ENCODE peak calls at places on chromosomes 2 and 18, in eight cellular contexts. E, J, X, W, C, G, U and S are unnamed samples.

GRCh38 chr2:183541766-183542165 is 417.5 kb downstream of the NUP35 start:
- DNase-seq in E (no peak), J (peak), X (no peak), W (peak), C (no peak), G (no peak), U (no peak), S (peak)

GRCh38 chr2:18161681-18162080 is 283.2 kb downstream of the KCNS3 start:
- DNase-seq in E (no peak), J (no peak), X (no peak), W (no peak), C (no peak), G (no peak), U (no peak), S (no peak)

GRCh38 chr2:195710407-195710806 is 53.4 kb downstream of the SLC39A10 start:
- DNase-seq in E (no peak), J (peak), X (no peak), W (no peak), C (peak), G (no peak), U (peak), S (peak)

GRCh38 chr2:60551241-60552095 is 2.0 kb downstream of the BCL11A start:
- DNase-seq in E (no peak), J (peak), X (peak), W (peak), C (no peak), G (peak), U (peak), S (no peak)

GRCh38 chr2:207746131-207746530 is 23.6 kb downstream of the FZD5 start:
- DNase-seq in E (no peak), J (peak), X (peak), W (peak), C (peak), G (peak), U (peak), S (peak)

GRCh38 chr2:25339791-25340339 is 1.9 kb downstream of the DNMT3A start:
- DNase-seq in E (peak), J (no peak), X (no peak), W (no peak), C (no peak), G (no peak), U (no peak), S (no peak)

GRCh38 chr2:238821391-238821790 is 26.5 kb upstream of the TWIST2 start:
- DNase-seq in E (no peak), J (peak), X (no peak), W (no peak), C (peak), G (no peak), U (peak), S (peak)

GRCh38 chr2:101406867-101407266 is 19.6 kb upstream of the CREG2 start:
- DNase-seq in E (no peak), J (peak), X (no peak), W (peak), C (peak), G (no peak), U (peak), S (peak)

GRCh38 chr2:29810956-29811355 is 110.4 kb downstream of the ALK start:
- DNase-seq in E (no peak), J (no peak), X (no peak), W (peak), C (no peak), G (no peak), U (no peak), S (no peak)

GRCh38 chr2:42044939-42045338 is 2.9 kb upstream of the PKDCC start:
- DNase-seq in E (no peak), J (no peak), X (no peak), W (no peak), C (no peak), G (no peak), U (no peak), S (no peak)

GRCh38 chr2:165499131-165499530 is 29.6 kb downstream of the CSRNP3 start:
- DNase-seq in E (no peak), J (no peak), X (no peak), W (no peak), C (no peak), G (no peak), U (no peak), S (no peak)

GRCh38 chr2:69902213-69902922 is 8.6 kb downstream of the SNRNP27 start:
- DNase-seq in E (no peak), J (no peak), X (peak), W (no peak), C (no peak), G (peak), U (no peak), S (no peak)

GRCh38 chr2:233816771-233817170 is 37.6 kb downstream of the HJURP start:
- DNase-seq in E (no peak), J (no peak), X (no peak), W (no peak), C (no peak), G (peak), U (peak), S (no peak)

GRCh38 chr18:44884446-44884845 is 203.8 kb downstream of the SETBP1 start:
- DNase-seq in E (no peak), J (peak), X (no peak), W (peak), C (no peak), G (no peak), U (no peak), S (peak)

GRCh38 chr2:127061377-127062273 is 45.3 kb downstream of the BIN1 start:
- DNase-seq in E (no peak), J (no peak), X (no peak), W (no peak), C (no peak), G (no peak), U (peak), S (no peak)

GRCh38 chr2:222993920-222994650 is 57.9 kb upstream of the KCNE4 start:
- DNase-seq in E (peak), J (peak), X (no peak), W (no peak), C (peak), G (peak), U (peak), S (peak)

GRCh38 chr2:101002562-101003277 is 631 bp downstream of the RPL31 start:
- DNase-seq in E (no peak), J (peak), X (peak), W (peak), C (no peak), G (no peak), U (peak), S (no peak)

GRCh38 chr2:136384541-136385303 is 266.8 kb upstream of the CXCR4 start:
- DNase-seq in E (no peak), J (peak), X (peak), W (peak), C (no peak), G (no peak), U (peak), S (no peak)

GRCh38 chr2:75153221-75153620 is 46.1 kb downstream of the TACR1 start:
- DNase-seq in E (no peak), J (no peak), X (no peak), W (no peak), C (no peak), G (no peak), U (no peak), S (no peak)

GRCh38 chr18:63832470-63832869 is 55.0 kb upstream of the SERPINB2 start:
- DNase-seq in E (no peak), J (peak), X (no peak), W (peak), C (peak), G (no peak), U (no peak), S (no peak)

GRCh38 chr2:217054791-217055190 is 194.9 kb upstream of the TNP1 start:
- DNase-seq in E (no peak), J (no peak), X (no peak), W (no peak), C (no peak), G (no peak), U (peak), S (no peak)

GRCh38 chr2:12251121-12251520 is 465.6 kb upstream of the TRIB2 start:
- DNase-seq in E (no peak), J (peak), X (no peak), W (no peak), C (no peak), G (no peak), U (no peak), S (peak)
- H3K4me3 ChIP-seq in E (no peak), J (no peak), X (no peak), W (no peak), C (no peak), G (no peak), U (no peak), S (no peak)

GRCh38 chr2:118046628-118047210 is 32.8 kb upstream of the CCDC93 start:
- DNase-seq in E (no peak), J (peak), X (peak), W (peak), C (no peak), G (no peak), U (peak), S (no peak)
- H3K4me3 ChIP-seq in E (no peak), J (no peak), X (no peak), W (no peak), C (no peak), G (no peak), U (no peak), S (no peak)

GRCh38 chr2:58289029-58289428 is 47.9 kb upstream of the FANCL start:
- DNase-seq in E (no peak), J (peak), X (no peak), W (peak), C (no peak), G (no peak), U (no peak), S (no peak)

GRCh38 chr2:58291726-58292430 is 50.8 kb upstream of the FANCL start:
- DNase-seq in E (no peak), J (no peak), X (no peak), W (no peak), C (no peak), G (no peak), U (no peak), S (no peak)

GRCh38 chr2:58293056-58293455 is 51.9 kb upstream of the FANCL start:
- DNase-seq in E (no peak), J (no peak), X (no peak), W (no peak), C (no peak), G (no peak), U (no peak), S (no peak)
- H3K4me3 ChIP-seq in E (no peak), J (no peak), X (no peak), W (no peak), C (no peak), G (no peak), U (no peak), S (no peak)

GRCh38 chr2:14952383-14952782 is 319.9 kb downstream of the LRATD1 start:
- DNase-seq in E (no peak), J (no peak), X (no peak), W (no peak), C (no peak), G (no peak), U (no peak), S (no peak)
- H3K4me3 ChIP-seq in E (no peak), J (no peak), X (no peak), W (no peak), C (no peak), G (no peak), U (no peak), S (no peak)

GRCh38 chr2:111952871-111953497 is 54.6 kb downstream of the MERTK start:
- DNase-seq in E (no peak), J (no peak), X (no peak), W (no peak), C (no peak), G (no peak), U (no peak), S (no peak)
- H3K4me3 ChIP-seq in E (no peak), J (no peak), X (no peak), W (no peak), C (no peak), G (no peak), U (no peak), S (no peak)

DNA sequence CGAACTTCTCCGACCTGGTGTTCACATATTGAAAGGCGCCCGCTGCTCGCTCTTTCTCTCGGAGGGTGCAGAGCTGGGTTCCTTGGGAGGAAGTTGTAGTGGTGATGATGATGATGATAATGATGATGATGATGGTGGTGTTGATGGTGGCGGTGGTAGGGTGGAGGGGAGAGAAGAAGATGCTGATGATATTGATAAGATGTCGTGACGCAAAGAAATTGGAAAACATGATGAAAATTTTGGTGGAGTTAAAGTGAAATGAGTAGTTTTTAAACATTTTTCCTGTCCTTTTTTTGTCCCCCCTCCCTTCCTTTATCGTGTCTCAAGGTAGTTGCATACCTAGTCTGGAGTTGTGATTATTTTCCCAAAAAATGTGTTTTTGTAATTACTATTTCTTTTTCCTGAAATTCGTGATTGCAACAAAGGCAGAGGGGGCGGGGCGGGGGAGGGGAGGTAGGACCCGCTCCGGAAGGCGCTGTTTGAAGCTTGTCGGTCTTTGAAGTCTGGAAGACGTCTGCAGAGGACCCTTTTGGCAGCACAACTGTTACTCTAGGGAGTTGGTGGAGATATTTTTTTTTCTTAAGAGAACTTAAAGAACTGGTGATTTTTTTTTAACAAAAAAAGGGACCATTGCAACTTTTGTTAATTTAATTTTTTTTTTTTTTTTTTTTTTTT is 2.0 kb downstream of the SOX11 start:
- DNase-seq in E (no peak), J (no peak), X (peak), W (no peak), C (no peak), G (no peak), U (peak), S (no peak)
- H3K4me3 ChIP-seq in E (peak), J (no peak), X (peak), W (peak), C (peak), G (peak), U (peak), S (peak)

DNA sequence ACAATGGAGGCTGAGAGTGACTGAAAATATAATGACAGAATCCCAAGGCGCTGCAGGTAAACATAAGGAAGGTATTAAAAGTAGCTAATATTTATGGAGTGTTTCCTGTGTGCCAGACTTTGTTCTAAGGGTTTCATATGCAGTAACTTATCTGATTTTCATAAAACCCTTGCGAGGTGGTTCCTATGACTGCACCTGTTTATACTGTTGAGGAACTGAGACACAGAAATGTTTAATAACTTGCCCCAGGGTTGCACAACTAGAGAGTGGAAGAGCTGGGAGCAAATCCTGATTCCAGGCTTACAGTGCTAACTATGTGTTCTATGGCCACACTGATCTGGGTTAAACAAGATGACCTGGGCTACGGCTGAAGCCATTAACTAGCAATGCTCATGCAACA is 2.4 kb downstream of the SP110 start:
- DNase-seq in E (no peak), J (no peak), X (peak), W (no peak), C (no peak), G (no peak), U (no peak), S (no peak)
- H3K4me3 ChIP-seq in E (no peak), J (no peak), X (no peak), W (no peak), C (no peak), G (no peak), U (no peak), S (no peak)

GRCh38 chr2:237591021-237591370 is 462 bp upstream of the RAB17 start:
- DNase-seq in E (no peak), J (no peak), X (no peak), W (peak), C (no peak), G (no peak), U (no peak), S (no peak)
- H3K4me3 ChIP-seq in E (no peak), J (no peak), X (no peak), W (no peak), C (no peak), G (no peak), U (no peak), S (no peak)

GRCh38 chr18:59697236-59697932 is at the start of gene CCBE1:
- DNase-seq in E (peak), J (peak), X (no peak), W (peak), C (no peak), G (peak), U (peak), S (no peak)
- H3K4me3 ChIP-seq in E (peak), J (peak), X (no peak), W (peak), C (peak), G (peak), U (peak), S (peak)

GRCh38 chr2:236136483-236136882 is 31.7 kb downstream of the GBX2 start:
- DNase-seq in E (no peak), J (no peak), X (no peak), W (no peak), C (no peak), G (no peak), U (no peak), S (no peak)
- H3K4me3 ChIP-seq in E (no peak), J (no peak), X (no peak), W (no peak), C (no peak), G (no peak), U (no peak), S (no peak)